ENCODE peak calls at places on chromosomes 16 and 17, in five cellular contexts. Q is A549; Y is adrenal gland; R is CD4-positive, CD25-positive, alpha-beta regulatory T cell; G is neuronal stem cell. D is an unnamed sample. For H3K4me1, the result is how much of the 10 kb centered on the place peaks cover.

GRCh38 chr16:77833906-77834599 is 45.7 kb downstream of the VAT1L start:
- DNase-seq in Q (no peak), Y (no peak), G (peak), R (no peak), D (no peak)

GRCh38 chr16:57019746-57020145 is 30.4 kb downstream of the NLRC5 start:
- DNase-seq in Q (no peak), Y (no peak), R (no peak), G (no peak), D (no peak)

GRCh38 chr16:86783626-86784266 is 205.4 kb downstream of the FOXL1 start:
- DNase-seq in R (no peak), Q (no peak), G (no peak), Y (no peak), D (no peak)

GRCh38 chr17:1865252-1866037 is 35.6 kb downstream of the RPA1 start:
- DNase-seq in Y (peak), R (peak), G (no peak), Q (peak), D (peak)

GRCh38 chr17:49069585-49070273 is 62.8 kb upstream of the B4GALNT2 start:
- DNase-seq in R (no peak), G (no peak), Q (no peak), Y (no peak), D (no peak)

GRCh38 chr17:39487946-39488345 is 26.7 kb downstream of the CDK12 start:
- DNase-seq in Y (no peak), G (no peak), Q (no peak), R (no peak), D (no peak)

GRCh38 chr17:40912506-40913220 is 24.8 kb downstream of the KRT23 start:
- DNase-seq in G (no peak), R (no peak), Y (no peak), Q (no peak), D (no peak)

GRCh38 chr16:31410082-31410481 is 16.9 kb downstream of the ITGAD start:
- DNase-seq in G (no peak), Y (no peak), R (no peak), Q (no peak), D (no peak)

GRCh38 chr17:48055531-48056245 is 7.5 kb downstream of the NFE2L1 start:
- DNase-seq in Q (peak), G (no peak), Y (no peak), R (no peak), D (peak)

GRCh38 chr17:9529033-9529748 is 46.4 kb downstream of the STX8 start:
- DNase-seq in Y (no peak), R (no peak), Q (peak), G (no peak), D (no peak)

GRCh38 chr16:31438414-31438813 is 4.2 kb downstream of the ZNF843 start:
- DNase-seq in Q (no peak), Y (no peak), G (no peak), R (no peak), D (no peak)

GRCh38 chr17:81479175-81479574 is 33.4 kb downstream of the ACTG1 start:
- DNase-seq in Y (no peak), Q (no peak), G (no peak), R (no peak), D (no peak)
- H3K4me1 ChIP-seq in Y (under half), Q (under half), G (under half), R (under half), D (under half)

GRCh38 chr16:17830651-17831050 is 359.9 kb upstream of the XYLT1 start:
- DNase-seq in R (no peak), Y (no peak), Q (no peak), G (no peak), D (no peak)

GRCh38 chr16:17829826-17830225 is 359.1 kb upstream of the XYLT1 start:
- DNase-seq in Q (no peak), Y (no peak), R (no peak), G (no peak), D (no peak)

GRCh38 chr16:17831330-17831729 is 360.6 kb upstream of the XYLT1 start:
- DNase-seq in R (no peak), Y (no peak), Q (peak), G (no peak), D (no peak)

GRCh38 chr16:17828012-17828411 is 357.3 kb upstream of the XYLT1 start:
- DNase-seq in Q (peak), G (no peak), Y (peak), R (no peak), D (no peak)

GRCh38 chr16:17827313-17827712 is 356.6 kb upstream of the XYLT1 start:
- DNase-seq in Y (no peak), Q (no peak), G (no peak), R (no peak), D (no peak)
- H3K27ac ChIP-seq in Y (no peak), Q (peak), G (no peak), R (no peak), D (no peak)

GRCh38 chr17:41919840-41920579 is 1.3 kb upstream of the ACLY start:
- DNase-seq in R (no peak), G (no peak), Y (peak), Q (peak), D (no peak)
- H3K4me3 ChIP-seq in R (peak), G (peak), Y (no peak), Q (peak), D (peak)

DNA sequence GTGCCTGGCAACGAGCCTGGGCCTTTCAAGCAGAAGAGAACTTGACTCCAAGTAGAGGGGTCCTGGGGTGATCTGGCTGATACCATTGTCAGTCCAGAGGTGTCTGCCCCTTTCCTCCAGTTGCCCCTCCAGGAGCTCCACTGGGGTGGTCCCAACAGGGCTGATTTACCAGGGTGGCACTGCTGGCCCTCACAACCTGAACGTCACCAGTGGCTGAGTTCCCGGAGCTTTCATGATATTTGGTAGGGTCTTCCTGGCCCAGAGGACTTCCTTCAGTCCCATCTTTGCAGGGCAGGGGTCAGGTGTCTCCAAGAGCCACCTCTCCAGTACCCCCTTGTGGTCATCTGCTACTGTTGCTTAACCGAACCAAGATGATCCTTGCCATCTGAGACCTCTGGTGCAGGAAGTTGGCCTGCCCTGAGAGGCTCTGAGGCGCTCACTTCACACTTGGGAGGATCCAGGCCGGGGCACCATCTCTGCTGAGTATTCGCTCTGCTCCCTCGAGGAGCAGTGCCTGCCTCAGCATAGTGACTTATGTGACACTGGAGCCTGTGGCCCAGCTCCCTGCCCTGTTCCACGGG is 3.5 kb downstream of the LIMD2 start:
- DNase-seq in Q (peak), R (no peak), G (peak), Y (peak), D (no peak)
- H3K4me1 ChIP-seq in Q (under half), R (half or more), G (under half), Y (under half), D (under half)

GRCh38 chr16:15855704-15856003 is 1.2 kb downstream of the MYH11 start:
- DNase-seq in Y (no peak), G (no peak), R (no peak), Q (no peak), D (no peak)

GRCh38 chr16:15856217-15856616 is 611 bp downstream of the MYH11 start:
- DNase-seq in G (no peak), Y (no peak), Q (no peak), R (no peak), D (no peak)

GRCh38 chr16:15857779-15858560 is 1.1 kb upstream of the MYH11 start:
- DNase-seq in G (peak), Q (no peak), R (no peak), Y (peak), D (no peak)

GRCh38 chr16:15858921-15859668 is 2.3 kb upstream of the MYH11 start:
- DNase-seq in Y (no peak), Q (no peak), G (no peak), R (no peak), D (no peak)

DNA sequence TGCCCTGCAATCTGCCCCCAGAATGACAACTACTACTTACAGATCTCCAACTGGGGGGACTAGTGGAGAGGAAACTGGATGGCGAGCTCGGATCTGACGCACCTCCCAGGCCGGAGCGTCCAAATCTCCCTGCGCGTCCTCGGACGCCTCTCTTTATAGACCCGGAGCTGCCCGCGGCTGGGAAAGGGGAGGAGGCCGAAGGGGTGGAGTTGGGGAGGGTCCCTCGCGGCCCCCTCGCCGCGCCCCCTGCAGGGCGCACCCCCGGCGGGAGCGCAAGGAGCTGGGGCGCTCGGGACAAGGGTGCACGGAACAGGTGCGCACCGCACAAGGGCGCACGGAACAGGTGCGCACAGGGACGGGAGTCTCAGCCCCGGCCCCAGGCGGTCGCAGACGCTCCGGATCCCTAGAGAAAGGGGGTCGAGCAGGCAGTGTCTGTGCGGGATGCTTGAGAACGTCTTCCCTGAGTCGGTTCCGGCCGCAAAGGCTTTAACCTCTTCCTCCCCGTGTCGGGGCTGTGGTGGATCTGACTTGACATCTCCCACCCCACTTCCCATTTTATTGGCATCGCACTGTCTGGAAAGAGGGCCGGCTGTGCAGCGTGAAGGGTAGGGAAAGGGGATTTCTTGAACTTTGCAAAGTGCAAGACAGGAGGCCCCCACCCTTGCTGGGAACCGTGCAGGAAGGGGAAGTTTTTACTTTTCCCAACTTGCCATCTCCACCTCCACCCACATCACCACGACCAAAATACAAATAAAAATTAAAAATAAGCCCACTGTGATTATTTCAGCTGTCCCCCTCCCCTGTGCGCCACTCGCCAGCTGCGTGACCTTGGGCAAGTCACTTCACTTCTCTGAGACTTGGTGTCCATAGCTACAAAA is at the start of gene MYH11:
- DNase-seq in R (no peak), Q (no peak), G (peak), Y (no peak), D (no peak)
- H3K27ac ChIP-seq in R (no peak), Q (peak), G (no peak), Y (no peak), D (no peak)

DNA sequence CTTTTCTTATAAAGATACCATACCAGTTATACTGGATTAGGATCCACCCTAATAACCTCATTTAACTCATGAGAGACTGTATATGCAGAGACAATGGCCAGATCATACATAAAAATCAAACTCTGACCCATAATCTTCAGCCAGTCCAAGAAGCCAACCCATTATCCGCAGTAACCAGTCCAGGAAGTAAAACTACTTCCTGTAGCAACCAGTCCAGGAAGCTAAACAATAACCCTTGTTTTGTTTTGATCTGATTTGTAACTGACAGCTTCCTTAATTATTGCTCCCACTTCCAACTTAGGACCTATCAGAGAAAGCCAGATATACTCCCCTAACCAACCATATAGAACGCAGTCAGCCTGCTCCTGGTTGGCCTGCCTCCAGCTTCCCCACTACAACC is 19.2 kb upstream of the SSTR2 start:
- DNase-seq in Y (no peak), G (no peak), R (no peak), Q (no peak), D (no peak)
- H3K4me3 ChIP-seq in Y (no peak), G (no peak), R (no peak), Q (no peak), D (no peak)

GRCh38 chr16:67170948-67171649 is 761 bp downstream of the NOL3 start:
- DNase-seq in G (no peak), Q (peak), R (no peak), Y (no peak), D (no peak)

GRCh38 chr16:67173323-67173722 is 3.0 kb downstream of the NOL3 start:
- DNase-seq in R (no peak), G (no peak), Q (no peak), Y (no peak), D (no peak)

GRCh38 chr16:67174706-67175231 is 4.4 kb downstream of the NOL3 start:
- DNase-seq in R (no peak), G (no peak), Q (no peak), Y (no peak), D (no peak)

GRCh38 chr16:67176662-67177061 is 6.3 kb downstream of the NOL3 start:
- DNase-seq in Y (no peak), R (no peak), G (no peak), Q (no peak), D (no peak)

DNA sequence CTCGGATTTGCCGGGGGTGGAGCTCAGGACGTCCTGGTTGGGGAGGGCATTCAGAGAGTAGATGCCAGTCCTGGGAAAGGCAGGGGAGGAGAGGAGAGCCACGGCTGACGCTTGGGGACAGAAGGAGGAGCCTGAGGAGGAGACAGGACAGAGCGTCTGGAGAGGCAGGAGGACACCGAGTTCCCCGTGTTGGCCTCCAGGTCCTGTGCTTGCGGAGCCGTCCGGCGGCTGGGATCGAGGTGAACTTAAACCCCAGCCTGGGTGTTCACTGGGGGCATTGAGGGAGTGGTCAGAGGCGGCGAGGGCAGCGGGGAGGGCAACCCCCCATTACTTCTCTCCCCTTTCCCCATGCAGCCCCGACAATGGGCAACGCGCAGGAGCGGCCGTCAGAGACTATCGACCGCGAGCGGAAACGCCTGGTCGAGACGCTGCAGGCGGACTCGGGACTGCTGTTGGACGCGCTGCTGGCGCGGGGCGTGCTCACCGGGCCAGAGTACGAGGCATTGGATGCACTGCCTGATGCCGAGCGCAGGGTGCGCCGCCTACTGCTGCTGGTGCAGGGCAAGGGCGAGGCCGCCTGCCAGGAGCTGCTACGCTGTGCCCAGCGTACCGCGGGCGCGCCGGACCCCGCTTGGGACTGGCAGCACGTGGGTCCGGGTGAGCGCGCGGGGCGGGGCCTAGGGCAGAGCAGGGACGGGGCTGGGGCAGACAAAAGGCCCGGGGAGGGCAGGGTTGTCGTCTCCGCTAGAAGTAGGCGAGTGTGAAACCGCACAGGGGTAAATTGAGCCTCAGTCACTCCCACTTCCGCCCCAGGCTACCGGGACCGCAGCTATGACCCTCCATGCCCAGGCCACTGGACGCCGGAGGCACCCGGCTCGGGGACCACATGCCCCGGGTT is 3.7 kb downstream of the NOL3 start:
- DNase-seq in R (peak), Y (peak), Q (peak), G (no peak), D (no peak)
- H3K4me1 ChIP-seq in R (under half), Y (half or more), Q (under half), G (under half), D (under half)

GRCh38 chr17:77352441-77352840 is 211.7 kb downstream of the SEC14L1 start:
- DNase-seq in G (no peak), R (no peak), Q (no peak), Y (peak), D (no peak)

GRCh38 chr17:77354420-77354720 is 213.6 kb downstream of the SEC14L1 start:
- DNase-seq in Q (no peak), R (no peak), G (no peak), Y (no peak), D (no peak)

GRCh38 chr17:77354721-77355455 is 214.1 kb downstream of the SEC14L1 start:
- DNase-seq in R (no peak), Y (peak), Q (peak), G (no peak), D (no peak)

GRCh38 chr17:77352996-77353395 is 212.2 kb downstream of the SEC14L1 start:
- DNase-seq in Y (no peak), Q (no peak), G (no peak), R (no peak), D (no peak)

GRCh38 chr17:77353684-77354419 is 213.1 kb downstream of the SEC14L1 start:
- DNase-seq in R (no peak), Q (no peak), Y (no peak), G (no peak), D (no peak)
- H3K27ac ChIP-seq in R (no peak), Q (peak), Y (peak), G (no peak), D (no peak)

GRCh38 chr17:68198931-68199836 is 48.7 kb upstream of the AMZ2 start:
- DNase-seq in Y (no peak), G (no peak), Q (peak), R (peak), D (no peak)
- H3K4me3 ChIP-seq in Y (peak), G (no peak), Q (peak), R (peak), D (peak)

DNA sequence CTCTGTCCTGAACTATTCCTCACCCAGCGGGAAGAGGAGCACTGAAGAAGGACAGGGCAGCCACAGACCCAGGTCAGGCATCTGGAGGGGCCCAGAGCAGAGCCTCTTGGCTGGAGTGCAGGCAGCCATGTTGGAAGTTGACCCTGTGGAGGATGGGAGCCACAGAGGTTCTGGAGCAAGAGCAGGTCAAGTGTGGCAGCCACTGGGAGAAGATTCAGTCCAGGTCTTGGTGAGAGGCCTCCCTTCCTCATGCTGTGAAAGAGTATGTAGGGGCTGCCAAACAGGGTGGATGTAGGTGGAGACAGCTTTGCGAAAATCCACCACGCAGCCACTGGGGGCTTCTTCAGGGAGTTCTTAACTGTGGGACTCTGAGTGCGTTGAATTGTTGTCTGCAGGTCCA is 590 bp upstream of the CD79B start:
- DNase-seq in Q (no peak), G (no peak), R (no peak), Y (no peak), D (no peak)
- H3K4me1 ChIP-seq in Q (under half), G (under half), R (under half), Y (under half), D (under half)